ENCODE peak calls at places on chromosome 13, in seven cellular contexts. One of them, this sample, is unnamed.

GRCh38 chr13:76708138-76708537 is 178.1 kb downstream of the KCTD12 start:
- DNase-seq in breast epithelium: no peak
- DNase-seq in PC-9: no peak
- DNase-seq in heart right ventricle: no peak
- DNase-seq in GM23338: no peak
- DNase-seq in naive thymus-derived CD4-positive, alpha-beta T cell: no peak
- DNase-seq in IMR-90: no peak
- DNase-seq in this sample: no peak

GRCh38 chr13:74687452-74688180 is 553.4 kb upstream of the KLF12 start:
- DNase-seq in breast epithelium: no peak
- DNase-seq in PC-9: no peak
- DNase-seq in heart right ventricle: peak; percentile 41
- DNase-seq in GM23338: peak; percentile 3
- DNase-seq in naive thymus-derived CD4-positive, alpha-beta T cell: no peak
- DNase-seq in IMR-90: no peak
- DNase-seq in this sample: no peak

GRCh38 chr13:68982961-68983619 is 1124.5 kb upstream of the ATXN8OS start:
- DNase-seq in breast epithelium: no peak
- DNase-seq in PC-9: no peak
- DNase-seq in heart right ventricle: no peak
- DNase-seq in GM23338: no peak
- DNase-seq in naive thymus-derived CD4-positive, alpha-beta T cell: no peak
- DNase-seq in IMR-90: no peak
- DNase-seq in this sample: peak; percentile 24

GRCh38 chr13:28657784-28658538 is 969 bp upstream of the POMP start:
- DNase-seq in breast epithelium: no peak
- DNase-seq in PC-9: no peak
- DNase-seq in heart right ventricle: no peak
- DNase-seq in GM23338: no peak
- DNase-seq in naive thymus-derived CD4-positive, alpha-beta T cell: no peak
- DNase-seq in IMR-90: peak; percentile 58
- DNase-seq in this sample: no peak

GRCh38 chr13:93146584-93147292 is 79.9 kb upstream of the GPC6 start:
- DNase-seq in breast epithelium: no peak
- DNase-seq in PC-9: no peak
- DNase-seq in heart right ventricle: no peak
- DNase-seq in GM23338: no peak
- DNase-seq in naive thymus-derived CD4-positive, alpha-beta T cell: no peak
- DNase-seq in IMR-90: peak; percentile 90
- DNase-seq in this sample: no peak

GRCh38 chr13:65613004-65613403 is 1617.1 kb downstream of the PCDH9 start:
- DNase-seq in breast epithelium: no peak
- DNase-seq in PC-9: no peak
- DNase-seq in heart right ventricle: no peak
- DNase-seq in GM23338: peak; percentile 62
- DNase-seq in naive thymus-derived CD4-positive, alpha-beta T cell: no peak
- DNase-seq in IMR-90: no peak
- DNase-seq in this sample: no peak

GRCh38 chr13:110394371-110394841 is 87.3 kb downstream of the COL4A2 start:
- DNase-seq in breast epithelium: no peak
- DNase-seq in PC-9: no peak
- DNase-seq in heart right ventricle: no peak
- DNase-seq in GM23338: no peak
- DNase-seq in naive thymus-derived CD4-positive, alpha-beta T cell: no peak
- DNase-seq in IMR-90: peak; percentile 94
- DNase-seq in this sample: no peak

GRCh38 chr13:48838193-48839000 is 137.3 kb upstream of the FNDC3A start:
- DNase-seq in breast epithelium: no peak
- DNase-seq in PC-9: no peak
- DNase-seq in heart right ventricle: no peak
- DNase-seq in GM23338: no peak
- DNase-seq in naive thymus-derived CD4-positive, alpha-beta T cell: no peak
- DNase-seq in IMR-90: peak; percentile 82
- DNase-seq in this sample: no peak

GRCh38 chr13:72536668-72537399 is 190.6 kb downstream of the MZT1 start:
- DNase-seq in breast epithelium: no peak
- DNase-seq in PC-9: no peak
- DNase-seq in heart right ventricle: peak; percentile 4
- DNase-seq in GM23338: peak; percentile 16
- DNase-seq in naive thymus-derived CD4-positive, alpha-beta T cell: no peak
- DNase-seq in IMR-90: no peak
- DNase-seq in this sample: no peak

GRCh38 chr13:30442854-30443379 is 20.6 kb downstream of the UBE2L5 start:
- DNase-seq in breast epithelium: no peak
- DNase-seq in PC-9: no peak
- DNase-seq in heart right ventricle: no peak
- DNase-seq in GM23338: no peak
- DNase-seq in naive thymus-derived CD4-positive, alpha-beta T cell: no peak
- DNase-seq in IMR-90: no peak
- DNase-seq in this sample: no peak

GRCh38 chr13:99959127-99959529 is 12.4 kb downstream of the ZIC5 start:
- DNase-seq in breast epithelium: no peak
- DNase-seq in PC-9: no peak
- DNase-seq in heart right ventricle: no peak
- DNase-seq in GM23338: peak; percentile 25
- DNase-seq in naive thymus-derived CD4-positive, alpha-beta T cell: peak; percentile 24
- DNase-seq in IMR-90: no peak
- DNase-seq in this sample: no peak
- H3K4me1 ChIP-seq in breast epithelium: peaks cover 20% of the 10 kb centered on the region
- H3K4me1 ChIP-seq in PC-9: no peaks in the 10 kb centered on the region
- H3K4me1 ChIP-seq in heart right ventricle: peaks cover 15% of the 10 kb centered on the region
- H3K4me1 ChIP-seq in GM23338: peaks cover 77% of the 10 kb centered on the region
- H3K4me1 ChIP-seq in naive thymus-derived CD4-positive, alpha-beta T cell: peaks cover 31% of the 10 kb centered on the region
- H3K4me1 ChIP-seq in IMR-90: no peaks in the 10 kb centered on the region
- H3K4me1 ChIP-seq in this sample: no peaks in the 10 kb centered on the region

GRCh38 chr13:33207616-33207964 is 78.0 kb downstream of the STARD13 start:
- DNase-seq in breast epithelium: no peak
- DNase-seq in PC-9: no peak
- DNase-seq in heart right ventricle: peak; percentile 51
- DNase-seq in GM23338: no peak
- DNase-seq in naive thymus-derived CD4-positive, alpha-beta T cell: no peak
- DNase-seq in IMR-90: peak; percentile 98
- DNase-seq in this sample: no peak

GRCh38 chr13:33208290-33208990 is 77.1 kb downstream of the STARD13 start:
- DNase-seq in breast epithelium: no peak
- DNase-seq in PC-9: no peak
- DNase-seq in heart right ventricle: no peak
- DNase-seq in GM23338: no peak
- DNase-seq in naive thymus-derived CD4-positive, alpha-beta T cell: no peak
- DNase-seq in IMR-90: no peak
- DNase-seq in this sample: no peak

GRCh38 chr13:33213797-33214196 is 71.8 kb downstream of the STARD13 start:
- DNase-seq in breast epithelium: no peak
- DNase-seq in PC-9: no peak
- DNase-seq in heart right ventricle: no peak
- DNase-seq in GM23338: peak; percentile 53
- DNase-seq in naive thymus-derived CD4-positive, alpha-beta T cell: no peak
- DNase-seq in IMR-90: peak; percentile 65
- DNase-seq in this sample: no peak

GRCh38 chr13:33213024-33213795 is 72.3 kb downstream of the STARD13 start:
- DNase-seq in breast epithelium: no peak
- DNase-seq in PC-9: no peak
- DNase-seq in heart right ventricle: no peak
- DNase-seq in GM23338: peak; percentile 30
- DNase-seq in naive thymus-derived CD4-positive, alpha-beta T cell: no peak
- DNase-seq in IMR-90: no peak
- DNase-seq in this sample: no peak

DNA sequence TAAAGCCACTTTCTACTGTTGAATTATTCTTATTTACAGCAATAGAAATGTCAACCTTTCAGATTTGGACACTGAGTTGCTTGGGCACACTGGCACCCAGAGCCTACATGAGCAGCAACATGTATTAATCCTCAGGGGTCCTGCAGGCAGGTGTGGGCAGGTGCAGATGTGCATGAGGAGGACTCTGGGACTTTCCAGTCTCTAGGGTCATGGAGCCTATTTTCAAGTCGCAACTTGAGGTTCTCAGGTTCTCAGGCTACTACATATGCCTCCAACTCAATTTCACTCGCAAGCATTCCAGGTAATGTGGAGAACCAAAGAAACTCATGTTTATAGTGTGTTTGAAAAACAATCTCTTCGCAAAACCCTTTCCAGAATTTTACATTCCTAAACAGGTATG is 73.2 kb downstream of the STARD13 start:
- DNase-seq in breast epithelium: no peak
- DNase-seq in PC-9: no peak
- DNase-seq in heart right ventricle: no peak
- DNase-seq in GM23338: no peak
- DNase-seq in naive thymus-derived CD4-positive, alpha-beta T cell: no peak
- DNase-seq in IMR-90: no peak
- DNase-seq in this sample: no peak
- H3K4me1 ChIP-seq in breast epithelium: peaks cover 5% of the 10 kb centered on the region
- H3K4me1 ChIP-seq in PC-9: peaks cover 61% of the 10 kb centered on the region
- H3K4me1 ChIP-seq in heart right ventricle: peaks cover 57% of the 10 kb centered on the region
- H3K4me1 ChIP-seq in GM23338: peaks cover 25% of the 10 kb centered on the region
- H3K4me1 ChIP-seq in naive thymus-derived CD4-positive, alpha-beta T cell: no peaks in the 10 kb centered on the region
- H3K4me1 ChIP-seq in IMR-90: peaks cover 35% of the 10 kb centered on the region
- H3K4me1 ChIP-seq in this sample: peaks cover 52% of the 10 kb centered on the region

GRCh38 chr13:22455036-22455435 is 725.7 kb upstream of the SGCG start:
- DNase-seq in breast epithelium: no peak
- DNase-seq in PC-9: no peak
- DNase-seq in heart right ventricle: no peak
- DNase-seq in GM23338: no peak
- DNase-seq in naive thymus-derived CD4-positive, alpha-beta T cell: no peak
- DNase-seq in IMR-90: no peak
- DNase-seq in this sample: no peak
- H3K4me1 ChIP-seq in breast epithelium: no peaks in the 10 kb centered on the region
- H3K4me1 ChIP-seq in PC-9: no peaks in the 10 kb centered on the region
- H3K4me1 ChIP-seq in heart right ventricle: peaks cover 10% of the 10 kb centered on the region
- H3K4me1 ChIP-seq in GM23338: peaks cover 27% of the 10 kb centered on the region
- H3K4me1 ChIP-seq in naive thymus-derived CD4-positive, alpha-beta T cell: no peaks in the 10 kb centered on the region
- H3K4me1 ChIP-seq in IMR-90: no peaks in the 10 kb centered on the region
- H3K4me1 ChIP-seq in this sample: no peaks in the 10 kb centered on the region

GRCh38 chr13:99122171-99122570 is 78.5 kb upstream of the UBAC2 start:
- DNase-seq in breast epithelium: no peak
- DNase-seq in PC-9: no peak
- DNase-seq in heart right ventricle: no peak
- DNase-seq in GM23338: no peak
- DNase-seq in naive thymus-derived CD4-positive, alpha-beta T cell: no peak
- DNase-seq in IMR-90: no peak
- DNase-seq in this sample: no peak
- H3K4me1 ChIP-seq in breast epithelium: no peaks in the 10 kb centered on the region
- H3K4me1 ChIP-seq in PC-9: peaks cover 11% of the 10 kb centered on the region
- H3K4me1 ChIP-seq in heart right ventricle: no peaks in the 10 kb centered on the region
- H3K4me1 ChIP-seq in GM23338: peaks cover 34% of the 10 kb centered on the region
- H3K4me1 ChIP-seq in naive thymus-derived CD4-positive, alpha-beta T cell: no peaks in the 10 kb centered on the region
- H3K4me1 ChIP-seq in IMR-90: peaks cover 5% of the 10 kb centered on the region
- H3K4me1 ChIP-seq in this sample: peaks cover 20% of the 10 kb centered on the region

DNA sequence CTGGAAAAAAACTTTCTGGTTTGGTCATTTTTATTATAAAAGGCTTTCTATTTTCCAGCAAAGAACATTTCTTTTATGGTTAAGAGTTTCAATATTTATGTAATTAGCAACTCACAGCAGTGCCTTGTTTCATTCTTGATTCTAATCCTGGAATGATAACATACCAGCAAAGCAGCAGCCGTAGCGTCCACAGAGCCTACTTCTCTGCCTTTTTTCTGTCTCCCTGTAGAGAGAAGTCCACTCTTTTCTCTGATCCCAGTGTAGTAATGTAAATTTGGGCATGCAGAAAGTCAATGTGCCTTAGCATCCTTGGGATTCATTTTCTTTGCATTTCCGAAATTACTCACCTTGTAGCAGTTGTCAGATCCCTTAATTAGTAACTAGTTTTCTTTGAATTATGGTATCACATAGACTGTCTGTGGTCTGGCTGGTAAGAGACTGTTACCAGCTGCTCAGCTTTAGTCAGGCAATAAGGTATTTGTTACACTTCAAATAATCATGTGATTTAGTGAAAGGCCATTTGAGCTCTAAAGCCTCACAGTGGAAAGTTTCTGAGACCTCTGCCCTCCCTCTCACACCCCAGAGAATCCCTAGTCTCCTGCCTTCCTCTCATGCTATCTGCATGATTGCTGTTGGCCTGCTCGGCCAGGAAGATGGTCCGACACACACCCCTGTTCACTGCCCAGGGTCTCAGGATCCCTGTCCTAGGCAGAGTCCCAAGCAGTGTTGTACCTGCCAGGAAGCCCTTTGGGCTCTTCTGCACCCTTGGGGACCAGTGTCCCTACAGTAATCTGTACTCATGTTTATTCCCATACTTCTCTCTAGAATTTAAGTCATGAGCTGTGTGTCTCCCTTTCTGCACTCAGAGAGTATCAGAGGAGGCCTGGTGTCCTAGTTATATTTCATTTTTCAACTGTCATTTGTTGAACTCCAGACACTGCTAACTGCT is 86.3 kb downstream of the LRCH1 start:
- DNase-seq in breast epithelium: no peak
- DNase-seq in PC-9: no peak
- DNase-seq in heart right ventricle: no peak
- DNase-seq in GM23338: no peak
- DNase-seq in naive thymus-derived CD4-positive, alpha-beta T cell: no peak
- DNase-seq in IMR-90: no peak
- DNase-seq in this sample: no peak
- H3K4me1 ChIP-seq in breast epithelium: peaks cover 10% of the 10 kb centered on the region
- H3K4me1 ChIP-seq in PC-9: no peaks in the 10 kb centered on the region
- H3K4me1 ChIP-seq in heart right ventricle: peaks cover 67% of the 10 kb centered on the region
- H3K4me1 ChIP-seq in GM23338: peaks cover 7% of the 10 kb centered on the region
- H3K4me1 ChIP-seq in naive thymus-derived CD4-positive, alpha-beta T cell: peaks cover 6% of the 10 kb centered on the region
- H3K4me1 ChIP-seq in IMR-90: peaks cover 16% of the 10 kb centered on the region
- H3K4me1 ChIP-seq in this sample: peaks cover 7% of the 10 kb centered on the region

GRCh38 chr13:113208424-113209335 is at the start of gene PCID2:
- DNase-seq in breast epithelium: peak; percentile 87
- DNase-seq in PC-9: peak; percentile 88
- DNase-seq in heart right ventricle: peak; percentile 87
- DNase-seq in GM23338: peak; percentile 96
- DNase-seq in naive thymus-derived CD4-positive, alpha-beta T cell: peak; percentile 99
- DNase-seq in IMR-90: peak; percentile 84
- DNase-seq in this sample: peak; percentile 96
- H3K4me1 ChIP-seq in breast epithelium: peaks cover 11% of the 10 kb centered on the region
- H3K4me1 ChIP-seq in PC-9: peaks cover 40% of the 10 kb centered on the region
- H3K4me1 ChIP-seq in heart right ventricle: peaks cover 69% of the 10 kb centered on the region
- H3K4me1 ChIP-seq in GM23338: peaks cover 34% of the 10 kb centered on the region
- H3K4me1 ChIP-seq in naive thymus-derived CD4-positive, alpha-beta T cell: peaks cover 46% of the 10 kb centered on the region
- H3K4me1 ChIP-seq in IMR-90: peaks cover 21% of the 10 kb centered on the region
- H3K4me1 ChIP-seq in this sample: peaks cover 14% of the 10 kb centered on the region

GRCh38 chr13:113470073-113470472 is 16.8 kb upstream of the ADPRHL1 start:
- DNase-seq in breast epithelium: no peak
- DNase-seq in PC-9: no peak
- DNase-seq in heart right ventricle: no peak
- DNase-seq in GM23338: no peak
- DNase-seq in naive thymus-derived CD4-positive, alpha-beta T cell: no peak
- DNase-seq in IMR-90: no peak
- DNase-seq in this sample: no peak

GRCh38 chr13:113474179-113474578 is 16.3 kb downstream of the DCUN1D2 start:
- DNase-seq in breast epithelium: no peak
- DNase-seq in PC-9: no peak
- DNase-seq in heart right ventricle: no peak
- DNase-seq in GM23338: no peak
- DNase-seq in naive thymus-derived CD4-positive, alpha-beta T cell: no peak
- DNase-seq in IMR-90: peak; percentile 91
- DNase-seq in this sample: no peak

GRCh38 chr13:113471844-113472243 is 18.6 kb upstream of the ADPRHL1 start:
- DNase-seq in breast epithelium: no peak
- DNase-seq in PC-9: no peak
- DNase-seq in heart right ventricle: peak; percentile 53
- DNase-seq in GM23338: no peak
- DNase-seq in naive thymus-derived CD4-positive, alpha-beta T cell: no peak
- DNase-seq in IMR-90: no peak
- DNase-seq in this sample: no peak

GRCh38 chr13:113475280-113475679 is 15.2 kb downstream of the DCUN1D2 start:
- DNase-seq in breast epithelium: no peak
- DNase-seq in PC-9: no peak
- DNase-seq in heart right ventricle: no peak
- DNase-seq in GM23338: no peak
- DNase-seq in naive thymus-derived CD4-positive, alpha-beta T cell: no peak
- DNase-seq in IMR-90: no peak
- DNase-seq in this sample: no peak

GRCh38 chr13:113472355-113473025 is 18.0 kb downstream of the DCUN1D2 start:
- DNase-seq in breast epithelium: no peak
- DNase-seq in PC-9: no peak
- DNase-seq in heart right ventricle: peak; percentile 54
- DNase-seq in GM23338: no peak
- DNase-seq in naive thymus-derived CD4-positive, alpha-beta T cell: no peak
- DNase-seq in IMR-90: no peak
- DNase-seq in this sample: no peak
- H3K4me1 ChIP-seq in breast epithelium: no peaks in the 10 kb centered on the region
- H3K4me1 ChIP-seq in PC-9: no peaks in the 10 kb centered on the region
- H3K4me1 ChIP-seq in heart right ventricle: peaks cover 7% of the 10 kb centered on the region
- H3K4me1 ChIP-seq in GM23338: peaks cover 12% of the 10 kb centered on the region
- H3K4me1 ChIP-seq in naive thymus-derived CD4-positive, alpha-beta T cell: no peaks in the 10 kb centered on the region
- H3K4me1 ChIP-seq in IMR-90: peaks cover 2% of the 10 kb centered on the region
- H3K4me1 ChIP-seq in this sample: peaks cover 4% of the 10 kb centered on the region

This sample was measured in RWPE2.